ENCODE peak calls at places on chromosome 4, in six cellular contexts. J is esophagus squamous epithelium; R is CD4-positive, alpha-beta T cell; V is uterus; W is cardiac fibroblast; G is right atrium auricular region. K is an unnamed sample.

GRCh38 chr4:108533245-108533844 is 87.0 kb upstream of the RPL34 start:
- DNase-seq in R (no peak), G (no peak), W (no peak), J (no peak), V (no peak), K (no peak)

GRCh38 chr4:141306331-141306730 is 85.6 kb downstream of the ZNF330 start:
- DNase-seq in J (no peak), G (no peak), V (no peak), R (no peak), W (no peak), K (no peak)

GRCh38 chr4:165112258-165113156 is at the start of gene TMEM192:
- DNase-seq in G (peak), R (peak), V (peak), W (peak), J (peak), K (peak)

GRCh38 chr4:56007154-56007553 is 58.4 kb downstream of the CEP135 start:
- DNase-seq in G (no peak), R (no peak), W (peak), V (no peak), J (no peak), K (no peak)

GRCh38 chr4:147831452-147832192 is 99.7 kb downstream of the ARHGAP10 start:
- DNase-seq in G (peak), J (no peak), R (no peak), W (peak), V (no peak), K (peak)

GRCh38 chr4:152138451-152138850 is 377.6 kb upstream of the GATB start:
- DNase-seq in W (no peak), J (no peak), R (peak), G (no peak), V (no peak), K (no peak)

GRCh38 chr4:1989533-1990347 is 19.0 kb downstream of the NELFA start:
- DNase-seq in V (no peak), G (peak), W (no peak), J (no peak), R (no peak), K (peak)

GRCh38 chr4:72031868-72032619 is at the start of gene NPFFR2:
- DNase-seq in G (no peak), W (peak), J (no peak), V (no peak), R (no peak), K (no peak)

GRCh38 chr4:173277340-173277739 is 56.8 kb downstream of the HMGB2 start:
- DNase-seq in J (no peak), V (no peak), W (no peak), R (no peak), G (no peak), K (no peak)

GRCh38 chr4:71235321-71236206 is 103.3 kb upstream of the SLC4A4 start:
- DNase-seq in J (no peak), G (no peak), V (no peak), R (no peak), W (no peak), K (no peak)

GRCh38 chr4:57131849-57132745 is 21.9 kb upstream of the IGFBP7 start:
- DNase-seq in R (no peak), G (no peak), V (no peak), J (no peak), W (peak), K (no peak)

GRCh38 chr4:80709082-80709869 is 321.2 kb upstream of the BMP3 start:
- DNase-seq in R (no peak), W (no peak), V (no peak), J (no peak), G (no peak), K (no peak)

GRCh38 chr4:10088135-10089010 is 28.2 kb downstream of the WDR1 start:
- DNase-seq in G (no peak), R (no peak), V (no peak), J (no peak), W (no peak), K (no peak)

GRCh38 chr4:11261066-11261850 is 167.4 kb downstream of the HS3ST1 start:
- DNase-seq in J (no peak), V (no peak), R (no peak), W (no peak), G (no peak), K (no peak)

GRCh38 chr4:142222127-142222526 is 585.7 kb downstream of the IL15 start:
- DNase-seq in R (no peak), J (no peak), G (no peak), V (no peak), W (no peak), K (no peak)

GRCh38 chr4:113881256-113881655 is 98.2 kb downstream of the ARSJ start:
- DNase-seq in W (no peak), V (no peak), G (no peak), R (no peak), J (no peak), K (no peak)

GRCh38 chr4:23857353-23857752 is 32.5 kb downstream of the PPARGC1A start:
- DNase-seq in J (no peak), R (no peak), V (no peak), W (peak), G (no peak), K (no peak)
- TF ChIP-seq CTCF in J (peak), R (no peak), V (peak), W (no peak), G (no peak), K (no peak)

DNA sequence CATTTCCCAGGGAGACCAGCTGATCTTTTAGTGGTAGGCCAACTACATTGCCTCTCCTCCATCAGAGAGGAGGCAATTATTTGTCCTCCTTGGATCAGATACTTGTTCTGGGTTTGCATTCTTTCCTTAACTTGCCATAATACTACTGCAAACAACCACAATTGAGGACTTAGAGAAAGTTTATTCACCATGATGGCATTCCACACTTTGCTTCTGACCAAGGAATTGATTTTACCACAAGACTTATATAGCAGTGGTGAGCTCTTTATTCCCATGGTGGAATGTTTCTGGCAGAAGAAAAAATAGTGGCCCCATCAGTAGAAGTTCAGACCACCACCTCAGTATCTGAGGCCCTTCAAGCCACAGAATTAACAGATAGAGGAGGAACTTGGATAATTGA is 123.9 kb upstream of the PPP3CA start:
- DNase-seq in J (no peak), V (no peak), G (no peak), W (no peak), R (no peak), K (no peak)
- TF ChIP-seq CTCF in J (no peak), V (no peak), G (no peak), W (no peak), R (no peak), K (no peak)

GRCh38 chr4:78022517-78022916 is 34.6 kb upstream of the FRAS1 start:
- DNase-seq in G (no peak), V (no peak), R (no peak), J (no peak), W (no peak), K (no peak)
- TF ChIP-seq CTCF in G (no peak), V (no peak), R (no peak), J (no peak), W (no peak), K (no peak)

DNA sequence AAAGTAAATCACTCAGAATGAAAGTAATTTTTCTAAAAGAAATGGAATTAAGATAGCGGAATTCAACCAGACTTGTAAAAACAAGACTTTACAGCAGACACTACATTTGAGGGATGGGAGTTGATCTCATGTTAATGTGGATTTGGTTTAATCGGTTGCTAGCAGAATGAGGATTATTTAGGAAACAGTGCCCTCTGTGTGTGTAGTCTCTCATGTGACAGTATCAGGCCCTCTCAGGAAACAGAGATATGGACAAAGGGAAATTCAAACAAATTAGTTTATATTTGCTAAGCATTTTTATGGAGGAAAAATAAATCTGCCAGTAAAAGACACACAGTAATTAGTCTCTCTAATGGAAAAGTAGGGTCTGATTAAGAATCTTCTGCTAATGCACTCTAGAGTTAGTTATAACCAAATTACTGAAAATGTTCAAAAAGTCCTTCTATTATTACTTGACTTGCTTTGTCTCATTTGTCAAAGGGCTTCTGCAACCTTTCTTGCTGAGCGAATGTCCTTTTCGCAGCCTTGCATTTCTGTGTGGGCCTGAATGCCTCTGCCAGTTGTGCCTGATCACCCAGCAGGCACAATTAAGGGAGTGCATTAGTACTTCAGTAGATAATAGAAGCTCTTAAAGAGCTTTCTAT is 1282.3 kb upstream of the TENM3 start:
- DNase-seq in R (no peak), J (no peak), G (no peak), V (no peak), W (no peak), K (no peak)
- TF ChIP-seq CTCF in R (no peak), J (no peak), G (no peak), V (no peak), W (no peak), K (no peak)

GRCh38 chr4:6425911-6426310 is 46.5 kb downstream of the PPP2R2C start:
- DNase-seq in V (no peak), J (no peak), R (no peak), G (no peak), W (no peak), K (no peak)

GRCh38 chr4:6425336-6425735 is 47.1 kb downstream of the PPP2R2C start:
- DNase-seq in W (no peak), R (no peak), V (no peak), J (no peak), G (no peak), K (no peak)

GRCh38 chr4:6424425-6424824 is 48.0 kb downstream of the PPP2R2C start:
- DNase-seq in R (no peak), V (no peak), W (no peak), J (no peak), G (no peak), K (no peak)

GRCh38 chr4:6426571-6427438 is 45.6 kb downstream of the PPP2R2C start:
- DNase-seq in W (no peak), G (no peak), R (no peak), J (no peak), V (no peak), K (no peak)

GRCh38 chr4:6427439-6428090 is 44.8 kb downstream of the PPP2R2C start:
- DNase-seq in R (no peak), W (no peak), V (no peak), J (no peak), G (no peak), K (no peak)
- TF ChIP-seq CTCF in R (no peak), W (no peak), V (no peak), J (no peak), G (no peak), K (no peak)

DNA sequence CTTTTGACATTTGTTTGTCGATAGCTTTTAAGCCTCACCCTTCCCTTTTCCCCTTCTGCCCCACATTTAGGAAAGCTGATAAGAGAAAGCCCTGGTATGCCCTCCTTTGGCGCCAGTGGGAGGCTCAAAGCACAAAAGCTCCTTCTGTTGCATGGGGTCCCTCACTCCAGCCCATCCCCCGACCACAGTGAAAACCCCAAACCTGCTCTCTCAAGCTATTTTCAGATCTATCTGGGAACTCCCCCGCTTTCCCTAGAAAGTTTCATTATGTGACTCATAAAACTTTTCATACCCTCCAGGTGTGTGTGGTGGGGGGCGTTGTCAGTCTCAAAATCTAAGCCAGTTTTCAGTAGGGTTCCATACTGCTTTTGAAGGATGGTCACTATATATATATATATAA is 259.0 kb upstream of the PCDH7 start:
- DNase-seq in R (no peak), J (no peak), V (no peak), W (no peak), G (no peak), K (no peak)
- TF ChIP-seq CTCF in R (no peak), J (no peak), V (no peak), W (no peak), G (no peak), K (no peak)